ENCODE peak calls at places on chromosomes 4 and X, in four cellular contexts. V, L, W and M are unnamed samples.

GRCh38 chr4:77697860-77698599 is 92.4 kb downstream of the CXCL13 start:
- DNase-seq in V (peak), W (peak), L (peak), M (peak)

GRCh38 chr4:87227704-87228560 is 7.5 kb upstream of the KLHL8 start:
- DNase-seq in W (no peak), V (no peak), L (no peak), M (peak)

GRCh38 chr4:150237110-150237852 is 159.0 kb downstream of the DCLK2 start:
- DNase-seq in L (no peak), W (no peak), V (peak), M (no peak)

GRCh38 chr4:153418581-153418980 is 47.6 kb upstream of the TMEM131L start:
- DNase-seq in W (no peak), V (no peak), L (no peak), M (no peak)

GRCh38 chrX:153628129-153628528 is 18.9 kb upstream of the DUSP9 start:
- DNase-seq in W (no peak), V (no peak), L (no peak), M (no peak)

GRCh38 chr4:77538144-77538543 is 67.5 kb upstream of the CXCL13 start:
- DNase-seq in L (peak), V (peak), W (no peak), M (peak)

GRCh38 chr4:624705-625590 is at the start of gene PDE6B:
- DNase-seq in V (no peak), W (no peak), L (no peak), M (no peak)

GRCh38 chr4:73679836-73680235 is 59.6 kb upstream of the RASSF6 start:
- DNase-seq in W (no peak), L (no peak), V (no peak), M (no peak)

GRCh38 chr4:162836773-162837172 is 329.9 kb downstream of the NAF1 start:
- DNase-seq in W (no peak), L (no peak), V (no peak), M (no peak)

GRCh38 chr4:72715299-72715698 is 146.3 kb upstream of the ADAMTS3 start:
- DNase-seq in W (no peak), L (no peak), V (no peak), M (no peak)

GRCh38 chrX:70231666-70232065 is 2.8 kb upstream of the AWAT1 start:
- DNase-seq in V (no peak), L (no peak), W (no peak), M (no peak)

GRCh38 chrX:12894074-12894691 is 12.2 kb upstream of the TLR8 start:
- DNase-seq in W (peak), V (peak), L (peak), M (peak)